ENCODE peak calls at places on chromosomes 4 and X, in seven cellular contexts. One of them, this sample, is unnamed.

GRCh38 chrX:1493877-1494510 is 41.3 kb upstream of the ASMTL start:
- DNase-seq in SK-N-MC: no peak
- DNase-seq in Right ventricle myocardium superior: no peak
- DNase-seq in T-helper 22 cell: no peak
- DNase-seq in fibroblast of the aortic adventitia: no peak
- DNase-seq in adipocyte: no peak
- DNase-seq in amygdala: no peak
- DNase-seq in this sample: no peak

GRCh38 chrX:16023790-16024734 is 99.3 kb upstream of the GRPR start:
- DNase-seq in adipocyte: peak
- DNase-seq in fibroblast of the aortic adventitia: peak
- DNase-seq in SK-N-MC: no peak
- DNase-seq in T-helper 22 cell: no peak
- DNase-seq in amygdala: no peak
- DNase-seq in Right ventricle myocardium superior: no peak
- DNase-seq in this sample: no peak

GRCh38 chr4:7166981-7167700 is 25.2 kb upstream of the SORCS2 start:
- DNase-seq in amygdala: no peak
- DNase-seq in Right ventricle myocardium superior: no peak
- DNase-seq in fibroblast of the aortic adventitia: no peak
- DNase-seq in SK-N-MC: no peak
- DNase-seq in adipocyte: no peak
- DNase-seq in T-helper 22 cell: no peak
- DNase-seq in this sample: no peak

GRCh38 chr4:78647272-78647671 is 95.7 kb downstream of the ANXA3 start:
- DNase-seq in Right ventricle myocardium superior: no peak
- DNase-seq in adipocyte: no peak
- DNase-seq in T-helper 22 cell: no peak
- DNase-seq in fibroblast of the aortic adventitia: no peak
- DNase-seq in amygdala: no peak
- DNase-seq in SK-N-MC: no peak
- DNase-seq in this sample: no peak

GRCh38 chrX:37906357-37906756 is 59.0 kb upstream of the DYNLT3 start:
- DNase-seq in adipocyte: no peak
- DNase-seq in fibroblast of the aortic adventitia: no peak
- DNase-seq in Right ventricle myocardium superior: no peak
- DNase-seq in T-helper 22 cell: no peak
- DNase-seq in SK-N-MC: no peak
- DNase-seq in amygdala: no peak
- DNase-seq in this sample: no peak

GRCh38 chr4:2699534-2699933 is 56.6 kb downstream of the TNIP2 start:
- DNase-seq in fibroblast of the aortic adventitia: no peak
- DNase-seq in adipocyte: no peak
- DNase-seq in SK-N-MC: no peak
- DNase-seq in T-helper 22 cell: no peak
- DNase-seq in Right ventricle myocardium superior: no peak
- DNase-seq in amygdala: no peak
- DNase-seq in this sample: no peak

GRCh38 chrX:8455600-8455999 is 9.0 kb upstream of the VCX3B start:
- DNase-seq in fibroblast of the aortic adventitia: no peak
- DNase-seq in SK-N-MC: no peak
- DNase-seq in Right ventricle myocardium superior: no peak
- DNase-seq in T-helper 22 cell: no peak
- DNase-seq in adipocyte: no peak
- DNase-seq in amygdala: no peak
- DNase-seq in this sample: no peak

GRCh38 chrX:10216208-10216607 is 59.4 kb downstream of the CLCN4 start:
- DNase-seq in fibroblast of the aortic adventitia: no peak
- DNase-seq in T-helper 22 cell: no peak
- DNase-seq in SK-N-MC: no peak
- DNase-seq in Right ventricle myocardium superior: no peak
- DNase-seq in adipocyte: no peak
- DNase-seq in amygdala: no peak
- DNase-seq in this sample: no peak

GRCh38 chr4:169690787-169691186 is 67.0 kb downstream of the HPF1 start:
- DNase-seq in SK-N-MC: no peak
- DNase-seq in Right ventricle myocardium superior: no peak
- DNase-seq in fibroblast of the aortic adventitia: no peak
- DNase-seq in adipocyte: no peak
- DNase-seq in amygdala: no peak
- DNase-seq in T-helper 22 cell: no peak
- DNase-seq in this sample: no peak

GRCh38 chrX:38206542-38206941 is 14.1 kb downstream of the SRPX start:
- DNase-seq in SK-N-MC: no peak
- DNase-seq in adipocyte: no peak
- DNase-seq in Right ventricle myocardium superior: no peak
- DNase-seq in T-helper 22 cell: no peak
- DNase-seq in fibroblast of the aortic adventitia: no peak
- DNase-seq in amygdala: no peak
- DNase-seq in this sample: no peak

GRCh38 chr4:62517721-62518120 is 1317.6 kb downstream of the ADGRL3 start:
- DNase-seq in adipocyte: no peak
- DNase-seq in fibroblast of the aortic adventitia: peak
- DNase-seq in Right ventricle myocardium superior: no peak
- DNase-seq in T-helper 22 cell: no peak
- DNase-seq in SK-N-MC: no peak
- DNase-seq in amygdala: no peak
- DNase-seq in this sample: no peak

GRCh38 chrX:152245231-152245630 is 106.9 kb upstream of the MAGEA10 start:
- DNase-seq in fibroblast of the aortic adventitia: no peak
- DNase-seq in adipocyte: no peak
- DNase-seq in amygdala: no peak
- DNase-seq in SK-N-MC: no peak
- DNase-seq in Right ventricle myocardium superior: no peak
- DNase-seq in T-helper 22 cell: no peak
- DNase-seq in this sample: no peak

GRCh38 chrX:13285229-13285628 is 34.6 kb downstream of the ATXN3L start:
- DNase-seq in adipocyte: no peak
- DNase-seq in Right ventricle myocardium superior: no peak
- DNase-seq in amygdala: no peak
- DNase-seq in fibroblast of the aortic adventitia: no peak
- DNase-seq in T-helper 22 cell: no peak
- DNase-seq in SK-N-MC: no peak
- DNase-seq in this sample: no peak

GRCh38 chrX:79367907-79368306 is 773 bp upstream of the ITM2A start:
- DNase-seq in Right ventricle myocardium superior: no peak
- DNase-seq in adipocyte: no peak
- DNase-seq in fibroblast of the aortic adventitia: no peak
- DNase-seq in SK-N-MC: no peak
- DNase-seq in T-helper 22 cell: no peak
- DNase-seq in amygdala: no peak
- DNase-seq in this sample: no peak

GRCh38 chr4:70935038-70935437 is 32.9 kb downstream of the MOB1B start:
- DNase-seq in adipocyte: no peak
- DNase-seq in Right ventricle myocardium superior: no peak
- DNase-seq in SK-N-MC: no peak
- DNase-seq in amygdala: no peak
- DNase-seq in T-helper 22 cell: no peak
- DNase-seq in fibroblast of the aortic adventitia: no peak
- DNase-seq in this sample: no peak

GRCh38 chrX:35562395-35562794 is 235.7 kb upstream of the MAGEB16 start:
- DNase-seq in T-helper 22 cell: no peak
- DNase-seq in Right ventricle myocardium superior: no peak
- DNase-seq in amygdala: no peak
- DNase-seq in SK-N-MC: no peak
- DNase-seq in fibroblast of the aortic adventitia: no peak
- DNase-seq in adipocyte: no peak
- DNase-seq in this sample: no peak

GRCh38 chr4:168509786-168510185 is 12.9 kb downstream of the PALLD start:
- DNase-seq in adipocyte: peak
- DNase-seq in SK-N-MC: no peak
- DNase-seq in Right ventricle myocardium superior: no peak
- DNase-seq in fibroblast of the aortic adventitia: peak
- DNase-seq in amygdala: no peak
- DNase-seq in T-helper 22 cell: peak
- DNase-seq in this sample: no peak

GRCh38 chr4:27474691-27475090 is 614.0 kb downstream of the STIM2 start:
- DNase-seq in fibroblast of the aortic adventitia: no peak
- DNase-seq in Right ventricle myocardium superior: no peak
- DNase-seq in SK-N-MC: no peak
- DNase-seq in amygdala: no peak
- DNase-seq in T-helper 22 cell: no peak
- DNase-seq in adipocyte: no peak
- DNase-seq in this sample: no peak

GRCh38 chr4:186724048-186724860 is 598 bp upstream of the FAT1 start:
- DNase-seq in adipocyte: peak
- DNase-seq in SK-N-MC: no peak
- DNase-seq in T-helper 22 cell: no peak
- DNase-seq in Right ventricle myocardium superior: peak
- DNase-seq in fibroblast of the aortic adventitia: peak
- DNase-seq in amygdala: peak
- DNase-seq in this sample: peak

GRCh38 chr4:26964994-26965393 is 104.4 kb downstream of the STIM2 start:
- DNase-seq in Right ventricle myocardium superior: no peak
- DNase-seq in fibroblast of the aortic adventitia: no peak
- DNase-seq in adipocyte: no peak
- DNase-seq in SK-N-MC: no peak
- DNase-seq in amygdala: no peak
- DNase-seq in T-helper 22 cell: no peak
- DNase-seq in this sample: no peak

GRCh38 chr4:7978489-7978888 is 38.8 kb upstream of the AFAP1 start:
- DNase-seq in adipocyte: no peak
- DNase-seq in fibroblast of the aortic adventitia: no peak
- DNase-seq in T-helper 22 cell: no peak
- DNase-seq in amygdala: no peak
- DNase-seq in SK-N-MC: no peak
- DNase-seq in Right ventricle myocardium superior: no peak
- DNase-seq in this sample: no peak

GRCh38 chr4:55010550-55010949 is 114.8 kb downstream of the KDR start:
- DNase-seq in adipocyte: no peak
- DNase-seq in SK-N-MC: no peak
- DNase-seq in amygdala: no peak
- DNase-seq in fibroblast of the aortic adventitia: no peak
- DNase-seq in Right ventricle myocardium superior: no peak
- DNase-seq in T-helper 22 cell: no peak
- DNase-seq in this sample: no peak

GRCh38 chr4:153115322-153116100 is 88.7 kb upstream of the TRIM2 start:
- DNase-seq in T-helper 22 cell: peak
- DNase-seq in SK-N-MC: no peak
- DNase-seq in fibroblast of the aortic adventitia: peak
- DNase-seq in adipocyte: peak
- DNase-seq in amygdala: no peak
- DNase-seq in Right ventricle myocardium superior: no peak
- DNase-seq in this sample: no peak

GRCh38 chr4:86940176-86940575 is 5.4 kb downstream of the AFF1 start:
- DNase-seq in Right ventricle myocardium superior: no peak
- DNase-seq in amygdala: no peak
- DNase-seq in adipocyte: peak
- DNase-seq in fibroblast of the aortic adventitia: peak
- DNase-seq in SK-N-MC: no peak
- DNase-seq in T-helper 22 cell: no peak
- DNase-seq in this sample: no peak

GRCh38 chr4:76494243-76494642 is 59.2 kb downstream of the SHROOM3 start:
- DNase-seq in T-helper 22 cell: no peak
- DNase-seq in amygdala: no peak
- DNase-seq in SK-N-MC: no peak
- DNase-seq in fibroblast of the aortic adventitia: no peak
- DNase-seq in adipocyte: no peak
- DNase-seq in Right ventricle myocardium superior: no peak
- DNase-seq in this sample: no peak

GRCh38 chr4:179666226-179666625 is 2224.0 kb upstream of the AGA start:
- DNase-seq in Right ventricle myocardium superior: no peak
- DNase-seq in fibroblast of the aortic adventitia: no peak
- DNase-seq in T-helper 22 cell: no peak
- DNase-seq in SK-N-MC: no peak
- DNase-seq in adipocyte: no peak
- DNase-seq in amygdala: no peak
- DNase-seq in this sample: no peak

GRCh38 chrX:153057281-153057680 is 1.0 kb downstream of the PNMA3 start:
- DNase-seq in SK-N-MC: no peak
- DNase-seq in T-helper 22 cell: no peak
- DNase-seq in Right ventricle myocardium superior: no peak
- DNase-seq in fibroblast of the aortic adventitia: no peak
- DNase-seq in amygdala: no peak
- DNase-seq in adipocyte: no peak
- DNase-seq in this sample: no peak

GRCh38 chr4:40918330-40918729 is 168.6 kb downstream of the NSUN7 start:
- DNase-seq in Right ventricle myocardium superior: peak
- DNase-seq in fibroblast of the aortic adventitia: peak
- DNase-seq in adipocyte: peak
- DNase-seq in amygdala: no peak
- DNase-seq in SK-N-MC: no peak
- DNase-seq in T-helper 22 cell: no peak
- DNase-seq in this sample: peak

GRCh38 chrX:77431227-77431626 is 16.0 kb upstream of the FGF16 start:
- DNase-seq in SK-N-MC: peak
- DNase-seq in fibroblast of the aortic adventitia: peak
- DNase-seq in Right ventricle myocardium superior: peak
- DNase-seq in T-helper 22 cell: no peak
- DNase-seq in adipocyte: peak
- DNase-seq in amygdala: no peak
- DNase-seq in this sample: no peak

GRCh38 chrX:107574711-107575110 is 53.6 kb upstream of the PRPS1 start:
- DNase-seq in SK-N-MC: no peak
- DNase-seq in T-helper 22 cell: no peak
- DNase-seq in fibroblast of the aortic adventitia: peak
- DNase-seq in adipocyte: peak
- DNase-seq in amygdala: no peak
- DNase-seq in Right ventricle myocardium superior: no peak
- DNase-seq in this sample: no peak

GRCh38 chrX:66728818-66729271 is 90.0 kb upstream of the EDA2R start:
- DNase-seq in SK-N-MC: no peak
- DNase-seq in T-helper 22 cell: peak
- DNase-seq in adipocyte: peak
- DNase-seq in fibroblast of the aortic adventitia: peak
- DNase-seq in amygdala: peak
- DNase-seq in Right ventricle myocardium superior: peak
- DNase-seq in this sample: peak

GRCh38 chrX:31580227-31580626 is 508.4 kb upstream of the FTHL17 start:
- DNase-seq in fibroblast of the aortic adventitia: no peak
- DNase-seq in amygdala: no peak
- DNase-seq in SK-N-MC: no peak
- DNase-seq in T-helper 22 cell: no peak
- DNase-seq in Right ventricle myocardium superior: no peak
- DNase-seq in adipocyte: no peak
- DNase-seq in this sample: no peak

GRCh38 chr4:81408341-81408740 is 63.4 kb downstream of the RASGEF1B start:
- DNase-seq in adipocyte: no peak
- DNase-seq in fibroblast of the aortic adventitia: no peak
- DNase-seq in T-helper 22 cell: no peak
- DNase-seq in Right ventricle myocardium superior: no peak
- DNase-seq in amygdala: no peak
- DNase-seq in SK-N-MC: no peak
- DNase-seq in this sample: no peak

GRCh38 chr4:144658908-144659307 is 13.0 kb downstream of the HHIP start:
- DNase-seq in fibroblast of the aortic adventitia: peak
- DNase-seq in amygdala: no peak
- DNase-seq in T-helper 22 cell: no peak
- DNase-seq in Right ventricle myocardium superior: no peak
- DNase-seq in SK-N-MC: no peak
- DNase-seq in adipocyte: no peak
- DNase-seq in this sample: no peak

GRCh38 chrX:153868576-153869472 is 17.1 kb downstream of the L1CAM start:
- DNase-seq in T-helper 22 cell: no peak
- DNase-seq in fibroblast of the aortic adventitia: no peak
- DNase-seq in SK-N-MC: no peak
- DNase-seq in adipocyte: no peak
- DNase-seq in amygdala: no peak
- DNase-seq in Right ventricle myocardium superior: no peak
- DNase-seq in this sample: no peak

GRCh38 chrX:151984891-151985290 is 10.4 kb upstream of the GABRE start:
- DNase-seq in fibroblast of the aortic adventitia: peak
- DNase-seq in amygdala: no peak
- DNase-seq in adipocyte: peak
- DNase-seq in T-helper 22 cell: no peak
- DNase-seq in SK-N-MC: no peak
- DNase-seq in Right ventricle myocardium superior: no peak
- DNase-seq in this sample: no peak